ENCODE peak calls at places on chromosome 4, in seven cellular contexts. D is GM23248, L is neural progenitor cell, T is GM23338, O is HCT116, H is PC-3, F is OCI-LY7. P is an unnamed sample.

GRCh38 chr4:180757927-180758326 is 1485.3 kb upstream of the TENM3 start:
- DNase-seq in D (no peak), L (no peak), T (peak), O (no peak), H (no peak), F (no peak), P (no peak)

GRCh38 chr4:102430511-102430910 is 70.6 kb upstream of the NFKB1 start:
- DNase-seq in D (peak), L (no peak), T (peak), O (no peak), H (peak), F (no peak), P (no peak)

GRCh38 chr4:115424852-115425251 is 311.4 kb upstream of the NDST4 start:
- DNase-seq in D (no peak), L (no peak), T (no peak), O (no peak), H (no peak), F (no peak), P (no peak)

GRCh38 chr4:7876096-7876993 is 63.3 kb downstream of the AFAP1 start:
- DNase-seq in D (peak), L (peak), T (peak), O (no peak), H (no peak), F (no peak), P (peak)

GRCh38 chr4:183718876-183719275 is 59.8 kb downstream of the TRAPPC11 start:
- DNase-seq in D (no peak), L (no peak), T (no peak), O (no peak), H (no peak), F (no peak), P (no peak)

GRCh38 chr4:141058739-141059507 is 74.3 kb downstream of the RNF150 start:
- DNase-seq in D (peak), L (no peak), T (no peak), O (no peak), H (peak), F (no peak), P (no peak)

GRCh38 chr4:37891221-37892159 is 606 bp downstream of the TBC1D1 start:
- DNase-seq in D (peak), L (peak), T (peak), O (no peak), H (no peak), F (peak), P (peak)

GRCh38 chr4:110198472-110199419 is at the start of gene ELOVL6:
- DNase-seq in D (peak), L (peak), T (peak), O (peak), H (peak), F (peak), P (peak)

GRCh38 chr4:187668683-187669082 is 326.9 kb upstream of the ZFP42 start:
- DNase-seq in D (peak), L (no peak), T (no peak), O (no peak), H (peak), F (no peak), P (no peak)

GRCh38 chr4:41693629-41694028 is 54.9 kb downstream of the PHOX2B start:
- DNase-seq in D (peak), L (peak), T (peak), O (no peak), H (peak), F (peak), P (peak)

GRCh38 chr4:53551281-53551864 is 39.9 kb downstream of the LNX1 start:
- DNase-seq in D (no peak), L (no peak), T (no peak), O (no peak), H (no peak), F (no peak), P (no peak)

GRCh38 chr4:53552711-53553110 is 38.6 kb downstream of the LNX1 start:
- DNase-seq in D (peak), L (no peak), T (no peak), O (no peak), H (no peak), F (no peak), P (no peak)

GRCh38 chr4:53553486-53554210 is 37.6 kb downstream of the LNX1 start:
- DNase-seq in D (no peak), L (no peak), T (no peak), O (no peak), H (no peak), F (no peak), P (no peak)

GRCh38 chr4:53555111-53555510 is 36.2 kb downstream of the LNX1 start:
- DNase-seq in D (no peak), L (no peak), T (no peak), O (no peak), H (no peak), F (no peak), P (no peak)

DNA sequence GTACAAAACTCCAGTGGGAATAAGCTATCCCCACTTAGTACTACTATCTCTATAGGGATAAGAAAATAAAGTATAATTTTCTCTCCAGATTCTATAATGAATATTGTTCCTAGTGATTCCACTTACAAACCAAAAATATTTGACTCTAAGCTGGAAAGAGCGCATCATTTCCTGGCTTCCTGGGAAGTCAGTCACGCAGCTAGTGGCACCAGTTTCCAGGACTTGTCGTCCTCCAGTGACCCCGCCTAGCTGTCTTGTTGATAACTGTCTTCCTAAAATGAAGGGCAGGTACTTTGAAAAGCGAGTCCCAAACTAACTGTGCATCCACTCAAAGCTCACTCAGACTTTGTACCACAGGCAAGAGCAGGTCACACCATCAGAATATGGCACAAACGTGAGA is 39.3 kb downstream of the LNX1 start:
- DNase-seq in D (peak), L (no peak), T (no peak), O (no peak), H (peak), F (no peak), P (no peak)
- TF ChIP-seq EZH2phosphoT487 in D (no peak), L (no peak), T (no peak), O (no peak), H (no peak), F (no peak), P (no peak)

GRCh38 chr4:165355900-165356300 is 22.9 kb upstream of the CPE start:
- DNase-seq in D (peak), L (peak), T (peak), O (peak), H (peak), F (peak), P (peak)
- TF ChIP-seq EZH2phosphoT487 in D (no peak), L (no peak), T (no peak), O (no peak), H (no peak), F (no peak), P (no peak)

GRCh38 chr4:39259571-39260330 is 77.4 kb downstream of the WDR19 start:
- DNase-seq in D (peak), L (no peak), T (no peak), O (no peak), H (peak), F (no peak), P (no peak)
- TF ChIP-seq EZH2phosphoT487 in D (no peak), L (no peak), T (no peak), O (no peak), H (no peak), F (no peak), P (no peak)

GRCh38 chr4:168601899-168602298 is 105.0 kb downstream of the PALLD start:
- DNase-seq in D (no peak), L (no peak), T (no peak), O (no peak), H (no peak), F (no peak), P (no peak)

GRCh38 chr4:168607215-168607614 is 110.4 kb downstream of the PALLD start:
- DNase-seq in D (no peak), L (no peak), T (no peak), O (no peak), H (no peak), F (no peak), P (no peak)

GRCh38 chr4:168605411-168605810 is 108.6 kb downstream of the PALLD start:
- DNase-seq in D (peak), L (peak), T (no peak), O (no peak), H (peak), F (no peak), P (no peak)

GRCh38 chr4:168600796-168601583 is 104.1 kb downstream of the PALLD start:
- DNase-seq in D (no peak), L (no peak), T (no peak), O (peak), H (peak), F (no peak), P (no peak)

GRCh38 chr4:168604496-168605373 is 107.9 kb downstream of the PALLD start:
- DNase-seq in D (peak), L (peak), T (peak), O (peak), H (peak), F (no peak), P (no peak)
- TF ChIP-seq EZH2phosphoT487 in D (no peak), L (peak), T (no peak), O (no peak), H (no peak), F (no peak), P (no peak)

GRCh38 chr4:39873823-39874222 is 103.9 kb downstream of the PDS5A start:
- DNase-seq in D (peak), L (no peak), T (no peak), O (no peak), H (no peak), F (no peak), P (no peak)
- TF ChIP-seq EZH2phosphoT487 in D (no peak), L (no peak), T (no peak), O (no peak), H (no peak), F (no peak), P (no peak)

DNA sequence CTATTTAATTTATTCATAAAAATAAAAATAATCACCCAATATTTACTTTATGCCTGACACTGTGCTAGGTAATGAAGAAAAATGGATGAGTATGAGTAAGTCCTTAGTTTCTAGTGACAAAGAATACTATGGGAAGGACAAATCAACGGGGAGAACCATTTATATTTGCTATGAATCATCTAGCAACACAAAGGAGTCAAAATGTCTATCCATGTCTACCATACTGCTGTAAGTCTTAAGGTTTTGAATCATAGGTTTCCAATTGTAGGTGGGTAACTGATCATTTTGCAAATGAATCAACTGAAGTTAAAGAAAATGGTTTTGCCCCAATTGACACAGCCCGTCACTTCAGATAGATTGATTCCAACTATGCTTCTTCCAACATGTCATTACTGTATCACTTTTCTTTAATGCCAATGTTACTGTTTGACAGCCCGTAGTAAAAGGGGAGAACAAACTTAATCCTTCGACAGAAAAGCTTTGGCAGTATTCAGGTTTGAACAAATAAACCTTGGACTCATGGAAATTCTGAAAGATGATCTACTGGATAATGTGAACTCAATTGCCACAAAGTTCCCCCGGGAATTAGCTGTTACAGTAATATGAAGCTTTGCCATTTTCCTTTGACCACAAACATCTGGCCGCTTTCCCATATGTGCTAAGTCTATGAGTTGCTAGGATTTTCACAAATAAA is 3.2 kb downstream of the TDO2 start:
- DNase-seq in D (peak), L (no peak), T (no peak), O (no peak), H (peak), F (no peak), P (no peak)
- TF ChIP-seq EZH2phosphoT487 in D (peak), L (no peak), T (no peak), O (no peak), H (no peak), F (no peak), P (no peak)

DNA sequence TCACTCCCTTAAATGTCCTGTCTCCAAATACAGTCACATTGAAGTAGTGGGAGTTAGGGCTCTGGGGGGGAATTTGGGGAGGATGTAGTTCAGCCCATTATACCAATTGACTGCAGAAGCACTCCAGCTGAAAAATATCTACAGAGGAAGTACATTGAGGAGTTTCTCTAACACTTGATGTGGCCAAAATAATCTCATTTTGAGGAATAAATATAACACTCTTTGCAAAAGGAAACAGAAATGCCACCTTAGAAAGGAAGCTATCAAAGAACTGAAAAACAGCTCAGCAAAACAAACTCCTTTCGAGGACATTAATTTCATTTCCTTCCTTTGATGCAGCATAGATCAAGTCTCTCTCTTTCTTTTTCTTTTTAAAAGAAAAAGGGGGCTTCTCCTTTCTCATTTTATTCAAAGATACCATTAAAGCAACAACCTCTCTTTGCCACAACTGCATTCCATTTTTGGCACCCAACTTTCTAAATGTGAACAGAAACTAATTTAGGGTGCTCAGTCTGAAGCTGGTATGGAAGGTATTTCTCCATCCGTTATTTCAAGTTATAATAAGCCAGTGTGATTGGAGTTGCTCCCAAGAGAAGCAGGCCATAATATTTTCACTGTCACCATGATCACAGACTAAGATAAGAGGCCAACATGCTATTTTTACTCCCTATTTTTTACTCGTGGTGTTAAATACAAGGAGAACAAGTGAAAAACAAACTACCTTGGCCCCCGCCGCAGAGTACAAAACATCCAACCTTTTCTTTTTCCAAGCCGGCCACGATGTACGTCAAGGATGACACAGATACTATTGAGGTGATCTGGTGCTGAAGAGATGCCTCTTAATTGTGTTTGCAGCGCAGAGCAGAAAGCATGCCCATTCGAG is 230.4 kb upstream of the GATB start:
- DNase-seq in D (no peak), L (no peak), T (no peak), O (no peak), H (no peak), F (no peak), P (no peak)
- TF ChIP-seq EZH2phosphoT487 in D (no peak), L (no peak), T (no peak), O (no peak), H (no peak), F (no peak), P (no peak)

P was measured in SK-N-SH.